ENCODE peak calls at places on chromosomes 12 and 14, in four cellular contexts. P, H, R and C are unnamed samples.

GRCh38 chr14:77491056-77491455 is 7.6 kb downstream of the ISM2 start:
- DNase-seq in H (no peak), R (no peak), P (no peak), C (no peak)

GRCh38 chr14:80602931-80603330 is 338.6 kb downstream of the CEP128 start:
- DNase-seq in R (no peak), P (no peak), H (no peak), C (no peak)

GRCh38 chr14:74518221-74518620 is 24.7 kb downstream of the ISCA2 start:
- DNase-seq in R (no peak), P (no peak), H (no peak), C (no peak)

GRCh38 chr12:85626782-85627171 is 209.4 kb downstream of the RASSF9 start:
- DNase-seq in R (no peak), H (no peak), P (no peak), C (no peak)

GRCh38 chr14:64234877-64235651 is 59.1 kb downstream of the ESR2 start:
- DNase-seq in H (no peak), R (peak), P (no peak), C (no peak)

GRCh38 chr14:22547948-22548750 is 40.9 kb downstream of the DAD1 start:
- DNase-seq in H (no peak), P (no peak), R (no peak), C (no peak)

GRCh38 chr12:60872850-60873713 is 1277.3 kb downstream of the SLC16A7 start:
- DNase-seq in P (no peak), R (no peak), H (no peak), C (no peak)

GRCh38 chr12:52213541-52214420 is 19.3 kb upstream of the KRT7 start:
- DNase-seq in H (peak), P (peak), R (peak), C (peak)

GRCh38 chr14:55448146-55448614 is 7.8 kb upstream of the TBPL2 start:
- DNase-seq in R (peak), H (peak), P (no peak), C (no peak)

GRCh38 chr12:27592548-27592947 is 68.5 kb downstream of the PPFIBP1 start:
- DNase-seq in H (no peak), P (no peak), R (no peak), C (no peak)

GRCh38 chr14:37253905-37254304 is 56.2 kb downstream of the MIPOL1 start:
- DNase-seq in R (peak), H (no peak), P (no peak), C (no peak)

GRCh38 chr12:74563927-74564326 is 26.3 kb downstream of the ATXN7L3B start:
- DNase-seq in R (no peak), H (no peak), P (no peak), C (no peak)

GRCh38 chr14:54650331-54651017 is 83.5 kb downstream of the SAMD4A start:
- DNase-seq in P (no peak), R (peak), H (no peak), C (peak)